ENCODE peak calls at places on chromosome 22, in seven cellular contexts. M is HL-60, B is sigmoid colon, C is HCT116, G is GM23338, S is GM12891, O is spleen. V is an unnamed sample.

GRCh38 chr22:22892096-22893052 is 4.8 kb downstream of the IGLL5 start:
- DNase-seq in B (peak), S (no peak), O (no peak), G (no peak), M (no peak), C (no peak), V (no peak)

GRCh38 chr22:17931400-17931825 is 92.9 kb downstream of the MICAL3 start:
- DNase-seq in C (no peak), O (no peak), B (no peak), S (no peak), M (no peak), G (no peak), V (no peak)

GRCh38 chr22:41838842-41839618 is 6.1 kb downstream of the SREBF2 start:
- DNase-seq in C (no peak), M (no peak), S (no peak), G (no peak), B (no peak), O (no peak), V (no peak)

GRCh38 chr22:50403701-50404101 is 60.6 kb downstream of the PPP6R2 start:
- DNase-seq in B (peak), S (no peak), G (no peak), M (no peak), O (peak), C (no peak), V (no peak)

GRCh38 chr22:22872722-22873708 is 14.6 kb upstream of the IGLL5 start:
- DNase-seq in M (no peak), B (no peak), G (no peak), S (no peak), O (no peak), C (no peak), V (peak)

GRCh38 chr22:31825513-31825912 is 71.7 kb downstream of the DEPDC5 start:
- DNase-seq in M (no peak), G (no peak), O (no peak), S (no peak), C (no peak), B (no peak), V (no peak)

GRCh38 chr22:49228431-49229037 is 599.1 kb downstream of the BRD1 start:
- DNase-seq in G (no peak), O (no peak), M (no peak), C (no peak), B (peak), S (no peak), V (peak)

GRCh38 chr22:48554893-48555552 is 1272.7 kb downstream of the BRD1 start:
- DNase-seq in G (peak), M (no peak), B (no peak), O (no peak), C (no peak), S (no peak), V (no peak)

GRCh38 chr22:30872282-30873041 is 96.1 kb downstream of the MORC2 start:
- DNase-seq in B (peak), G (no peak), S (no peak), O (peak), M (no peak), C (no peak), V (no peak)

GRCh38 chr22:49449377-49449776 is 378.3 kb downstream of the BRD1 start:
- DNase-seq in S (no peak), O (no peak), B (no peak), G (no peak), C (no peak), M (no peak), V (no peak)

GRCh38 chr22:22039286-22040074 is 56.9 kb upstream of the TOP3B start:
- DNase-seq in O (no peak), C (no peak), M (no peak), S (no peak), G (no peak), B (no peak), V (no peak)

GRCh38 chr22:20844055-20845037 is 14.3 kb downstream of the PI4KA start:
- DNase-seq in S (no peak), O (no peak), C (no peak), M (no peak), G (no peak), B (no peak), V (no peak)

GRCh38 chr22:28297504-28297903 is 378.4 kb upstream of the PITPNB start:
- DNase-seq in G (no peak), C (no peak), M (no peak), O (no peak), B (no peak), S (peak), V (no peak)

GRCh38 chr22:19876314-19876940 is 21.8 kb upstream of the GNB1L start:
- DNase-seq in M (no peak), B (peak), C (no peak), O (peak), S (no peak), G (no peak), V (no peak)

GRCh38 chr22:46833228-46833627 is 70.8 kb downstream of the TBC1D22A start:
- DNase-seq in G (peak), S (no peak), B (no peak), C (peak), M (no peak), O (no peak), V (no peak)

GRCh38 chr22:46835693-46836092 is 73.2 kb downstream of the TBC1D22A start:
- DNase-seq in M (no peak), S (no peak), C (no peak), G (no peak), B (no peak), O (no peak), V (no peak)

GRCh38 chr22:42862045-42862734 is 5.1 kb upstream of the ARFGAP3 start:
- DNase-seq in S (no peak), G (no peak), O (no peak), B (no peak), C (no peak), M (no peak), V (no peak)

GRCh38 chr22:50247748-50248147 is 2.9 kb upstream of the TUBGCP6 start:
- DNase-seq in O (no peak), B (no peak), M (no peak), S (no peak), G (peak), C (peak), V (no peak)

GRCh38 chr22:49332691-49333090 is 495.0 kb downstream of the BRD1 start:
- DNase-seq in O (no peak), G (no peak), B (no peak), C (no peak), S (no peak), M (no peak), V (no peak)

GRCh38 chr22:31055322-31056159 is 25.6 kb upstream of the SMTN start:
- DNase-seq in O (no peak), G (peak), S (no peak), B (peak), M (no peak), C (no peak), V (peak)

GRCh38 chr22:30861131-30861530 is 107.4 kb downstream of the MORC2 start:
- DNase-seq in O (peak), B (no peak), S (no peak), G (no peak), M (no peak), C (no peak), V (no peak)

GRCh38 chr22:32020117-32020516 is 22.9 kb upstream of the SLC5A1 start:
- DNase-seq in C (peak), M (no peak), B (no peak), O (no peak), S (no peak), G (no peak), V (no peak)

DNA sequence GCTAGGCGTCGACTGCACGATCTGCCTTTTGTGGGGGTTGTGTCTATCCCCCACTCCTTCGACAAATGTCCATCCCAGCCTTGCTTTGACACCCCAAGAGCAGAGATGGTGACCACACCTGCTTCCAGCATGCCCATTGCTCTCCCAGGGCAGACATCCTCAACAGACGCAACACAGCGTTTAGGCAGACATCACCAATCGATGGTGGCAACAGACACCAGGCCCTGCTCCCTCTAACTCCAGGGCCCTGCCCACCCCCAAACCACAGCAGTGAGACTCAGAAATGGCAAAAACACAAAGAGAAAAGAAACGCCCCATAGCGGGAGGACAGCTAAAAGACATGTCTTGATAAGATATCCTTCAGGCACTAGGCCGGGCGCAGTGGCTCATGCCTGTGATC is 150.9 kb downstream of the CRYBB2 start:
- DNase-seq in C (no peak), G (peak), B (no peak), S (no peak), O (no peak), M (no peak), V (no peak)
- TF ChIP-seq POLR2AphosphoS5 in C (no peak), G (no peak), B (no peak), S (no peak), O (no peak), M (no peak), V (no peak)

GRCh38 chr22:44898236-44898635 is 111.6 kb downstream of the PHF21B start:
- DNase-seq in B (no peak), S (no peak), C (no peak), G (no peak), M (no peak), O (peak), V (peak)
- TF ChIP-seq POLR2AphosphoS5 in B (no peak), S (no peak), C (no peak), G (no peak), M (no peak), O (no peak), V (no peak)

GRCh38 chr22:39313258-39314001 is 6.0 kb downstream of the RPL3 start:
- DNase-seq in O (no peak), M (peak), C (no peak), B (no peak), S (no peak), G (no peak), V (peak)
- TF ChIP-seq POLR2AphosphoS5 in O (peak), M (no peak), C (no peak), B (no peak), S (peak), G (peak), V (no peak)

GRCh38 chr22:45804319-45804985 is 132.8 kb downstream of the ATXN10 start:
- DNase-seq in C (no peak), G (no peak), S (no peak), B (no peak), M (no peak), O (no peak), V (no peak)
- TF ChIP-seq POLR2AphosphoS5 in C (no peak), G (no peak), S (no peak), B (no peak), M (no peak), O (no peak), V (no peak)

GRCh38 chr22:27273386-27273785 is 528.2 kb downstream of the MN1 start:
- DNase-seq in S (no peak), G (no peak), M (no peak), O (no peak), B (no peak), C (no peak), V (no peak)
- TF ChIP-seq POLR2AphosphoS5 in S (no peak), G (no peak), M (no peak), O (no peak), B (no peak), C (no peak), V (no peak)

GRCh38 chr22:29664731-29665130 is 55.1 kb upstream of the CABP7 start:
- DNase-seq in C (no peak), B (no peak), O (no peak), M (no peak), S (no peak), G (no peak), V (peak)

GRCh38 chr22:29661355-29661754 is 57.9 kb downstream of the NF2 start:
- DNase-seq in B (no peak), S (no peak), C (no peak), O (no peak), M (no peak), G (no peak), V (no peak)

GRCh38 chr22:29660021-29660420 is 56.6 kb downstream of the NF2 start:
- DNase-seq in C (no peak), M (no peak), O (no peak), S (no peak), B (no peak), G (no peak), V (no peak)

GRCh38 chr22:29665486-29665885 is 54.3 kb upstream of the CABP7 start:
- DNase-seq in G (no peak), B (no peak), S (no peak), C (no peak), O (no peak), M (no peak), V (no peak)

GRCh38 chr22:29663230-29663826 is 56.5 kb upstream of the CABP7 start:
- DNase-seq in C (no peak), B (no peak), G (no peak), S (no peak), M (no peak), O (no peak), V (no peak)
- TF ChIP-seq POLR2AphosphoS5 in C (no peak), B (no peak), G (no peak), S (no peak), M (no peak), O (no peak), V (no peak)

GRCh38 chr22:35863432-35863831 is 145.8 kb downstream of the APOL5 start:
- DNase-seq in M (no peak), C (no peak), G (no peak), S (no peak), O (no peak), B (no peak), V (no peak)
- TF ChIP-seq POLR2AphosphoS5 in M (no peak), C (no peak), G (no peak), S (no peak), O (no peak), B (no peak), V (no peak)

DNA sequence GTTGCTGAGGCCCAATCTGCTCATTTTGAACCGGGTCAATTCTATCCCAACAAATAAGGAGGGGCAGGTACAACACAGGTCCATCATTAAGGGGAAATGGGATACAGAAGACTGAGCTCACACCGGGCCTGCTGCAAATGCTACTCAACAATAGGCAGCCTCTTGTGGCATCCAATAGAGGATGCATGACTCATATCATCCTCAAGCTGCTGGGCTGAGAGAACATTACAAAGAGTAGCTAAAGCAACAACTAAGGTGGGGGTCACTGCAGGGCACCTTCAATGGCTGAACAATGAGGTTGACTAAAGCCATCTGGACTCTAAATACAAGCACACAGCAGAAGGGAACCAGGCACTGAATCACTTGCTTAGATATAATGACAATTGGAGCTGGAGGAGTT is 130.1 kb upstream of the SYN3 start:
- DNase-seq in C (no peak), O (no peak), G (peak), M (no peak), S (no peak), B (no peak), V (no peak)
- TF ChIP-seq POLR2AphosphoS5 in C (no peak), O (no peak), G (no peak), M (no peak), S (no peak), B (no peak), V (no peak)

DNA sequence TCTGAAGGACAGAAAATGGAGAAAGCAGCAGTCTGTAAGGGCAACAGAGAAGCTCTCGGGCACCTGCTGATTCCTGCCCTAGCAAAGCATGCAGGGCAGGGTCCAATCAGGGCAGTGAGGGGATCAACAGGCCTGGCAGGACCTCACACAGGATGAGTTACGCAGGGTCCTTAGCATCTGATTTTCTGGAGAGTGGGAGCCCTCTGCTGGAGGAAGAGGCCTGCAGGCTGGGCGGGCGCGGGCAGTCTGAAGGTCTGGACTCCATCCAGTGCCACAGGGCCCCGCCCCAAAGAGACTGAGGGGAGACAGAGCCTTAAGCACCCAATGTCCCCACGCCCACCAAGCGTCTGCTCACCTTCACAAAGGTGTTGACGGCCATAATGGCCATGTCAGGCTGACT is 28.9 kb downstream of the AP1B1 start:
- DNase-seq in S (no peak), B (peak), O (peak), C (peak), G (peak), M (no peak), V (peak)
- TF ChIP-seq POLR2AphosphoS5 in S (no peak), B (no peak), O (peak), C (no peak), G (no peak), M (no peak), V (no peak)